ENCODE peak calls at places on chromosomes 12 and 14, in nine cellular contexts. One of them, this sample, is unnamed.

GRCh38 chr12:123995023-123995422 is 22.0 kb downstream of the ZNF664 start:
- DNase-seq in colonic mucosa: no peak
- DNase-seq in heart right ventricle: no peak
- DNase-seq in effector memory CD4-positive, alpha-beta T cell: no peak
- DNase-seq in cardiac muscle cell: peak
- DNase-seq in A549: no peak
- DNase-seq in IMR-90: peak
- DNase-seq in CD4-positive, alpha-beta T cell: no peak
- DNase-seq in CD4-positive, CD25-positive, alpha-beta regulatory T cell: no peak
- DNase-seq in this sample: no peak

GRCh38 chr12:42296503-42297109 is 29.3 kb downstream of the ZCRB1 start:
- DNase-seq in colonic mucosa: no peak
- DNase-seq in heart right ventricle: no peak
- DNase-seq in effector memory CD4-positive, alpha-beta T cell: no peak
- DNase-seq in cardiac muscle cell: peak
- DNase-seq in A549: peak
- DNase-seq in IMR-90: no peak
- DNase-seq in CD4-positive, alpha-beta T cell: no peak
- DNase-seq in CD4-positive, CD25-positive, alpha-beta regulatory T cell: peak
- DNase-seq in this sample: no peak

GRCh38 chr14:49586673-49587460 is 687 bp upstream of the RPS29 start:
- DNase-seq in colonic mucosa: peak
- DNase-seq in heart right ventricle: no peak
- DNase-seq in effector memory CD4-positive, alpha-beta T cell: peak
- DNase-seq in cardiac muscle cell: peak
- DNase-seq in A549: peak
- DNase-seq in IMR-90: peak
- DNase-seq in CD4-positive, alpha-beta T cell: no peak
- DNase-seq in CD4-positive, CD25-positive, alpha-beta regulatory T cell: peak
- DNase-seq in this sample: no peak

GRCh38 chr12:26434299-26434915 is 239.0 kb downstream of the SSPN start:
- DNase-seq in colonic mucosa: peak
- DNase-seq in heart right ventricle: no peak
- DNase-seq in effector memory CD4-positive, alpha-beta T cell: no peak
- DNase-seq in cardiac muscle cell: peak
- DNase-seq in A549: peak
- DNase-seq in IMR-90: peak
- DNase-seq in CD4-positive, alpha-beta T cell: no peak
- DNase-seq in CD4-positive, CD25-positive, alpha-beta regulatory T cell: no peak
- DNase-seq in this sample: peak

GRCh38 chr14:100748944-100749343 is 22.3 kb downstream of the DLK1 start:
- DNase-seq in colonic mucosa: no peak
- DNase-seq in heart right ventricle: no peak
- DNase-seq in effector memory CD4-positive, alpha-beta T cell: no peak
- DNase-seq in cardiac muscle cell: no peak
- DNase-seq in A549: no peak
- DNase-seq in IMR-90: no peak
- DNase-seq in CD4-positive, alpha-beta T cell: no peak
- DNase-seq in CD4-positive, CD25-positive, alpha-beta regulatory T cell: no peak
- DNase-seq in this sample: no peak

GRCh38 chr14:101226603-101227425 is 323.3 kb upstream of the RTL1 start:
- DNase-seq in colonic mucosa: peak
- DNase-seq in heart right ventricle: no peak
- DNase-seq in effector memory CD4-positive, alpha-beta T cell: no peak
- DNase-seq in cardiac muscle cell: no peak
- DNase-seq in A549: no peak
- DNase-seq in IMR-90: no peak
- DNase-seq in CD4-positive, alpha-beta T cell: no peak
- DNase-seq in CD4-positive, CD25-positive, alpha-beta regulatory T cell: no peak
- DNase-seq in this sample: no peak

GRCh38 chr12:38711055-38711454 is 194.3 kb downstream of the CPNE8 start:
- DNase-seq in colonic mucosa: no peak
- DNase-seq in heart right ventricle: no peak
- DNase-seq in effector memory CD4-positive, alpha-beta T cell: no peak
- DNase-seq in cardiac muscle cell: peak
- DNase-seq in A549: no peak
- DNase-seq in IMR-90: no peak
- DNase-seq in CD4-positive, alpha-beta T cell: no peak
- DNase-seq in CD4-positive, CD25-positive, alpha-beta regulatory T cell: no peak
- DNase-seq in this sample: no peak

GRCh38 chr12:122872815-122873361 is 23.0 kb downstream of the VPS37B start:
- DNase-seq in colonic mucosa: no peak
- DNase-seq in heart right ventricle: no peak
- DNase-seq in effector memory CD4-positive, alpha-beta T cell: no peak
- DNase-seq in cardiac muscle cell: no peak
- DNase-seq in A549: no peak
- DNase-seq in IMR-90: no peak
- DNase-seq in CD4-positive, alpha-beta T cell: no peak
- DNase-seq in CD4-positive, CD25-positive, alpha-beta regulatory T cell: no peak
- DNase-seq in this sample: no peak

GRCh38 chr14:52075371-52075770 is 6.5 kb upstream of the NID2 start:
- DNase-seq in colonic mucosa: no peak
- DNase-seq in heart right ventricle: no peak
- DNase-seq in effector memory CD4-positive, alpha-beta T cell: no peak
- DNase-seq in cardiac muscle cell: no peak
- DNase-seq in A549: no peak
- DNase-seq in IMR-90: no peak
- DNase-seq in CD4-positive, alpha-beta T cell: no peak
- DNase-seq in CD4-positive, CD25-positive, alpha-beta regulatory T cell: no peak
- DNase-seq in this sample: no peak

GRCh38 chr14:52073251-52073650 is 4.4 kb upstream of the NID2 start:
- DNase-seq in colonic mucosa: no peak
- DNase-seq in heart right ventricle: no peak
- DNase-seq in effector memory CD4-positive, alpha-beta T cell: no peak
- DNase-seq in cardiac muscle cell: peak
- DNase-seq in A549: no peak
- DNase-seq in IMR-90: peak
- DNase-seq in CD4-positive, alpha-beta T cell: no peak
- DNase-seq in CD4-positive, CD25-positive, alpha-beta regulatory T cell: no peak
- DNase-seq in this sample: no peak

GRCh38 chr14:52069617-52070431 is 965 bp upstream of the NID2 start:
- DNase-seq in colonic mucosa: peak
- DNase-seq in heart right ventricle: peak
- DNase-seq in effector memory CD4-positive, alpha-beta T cell: no peak
- DNase-seq in cardiac muscle cell: peak
- DNase-seq in A549: no peak
- DNase-seq in IMR-90: peak
- DNase-seq in CD4-positive, alpha-beta T cell: no peak
- DNase-seq in CD4-positive, CD25-positive, alpha-beta regulatory T cell: no peak
- DNase-seq in this sample: no peak

GRCh38 chr14:52071675-52072074 is 2.8 kb upstream of the NID2 start:
- DNase-seq in colonic mucosa: no peak
- DNase-seq in heart right ventricle: no peak
- DNase-seq in effector memory CD4-positive, alpha-beta T cell: no peak
- DNase-seq in cardiac muscle cell: peak
- DNase-seq in A549: no peak
- DNase-seq in IMR-90: peak
- DNase-seq in CD4-positive, alpha-beta T cell: no peak
- DNase-seq in CD4-positive, CD25-positive, alpha-beta regulatory T cell: no peak
- DNase-seq in this sample: no peak

DNA sequence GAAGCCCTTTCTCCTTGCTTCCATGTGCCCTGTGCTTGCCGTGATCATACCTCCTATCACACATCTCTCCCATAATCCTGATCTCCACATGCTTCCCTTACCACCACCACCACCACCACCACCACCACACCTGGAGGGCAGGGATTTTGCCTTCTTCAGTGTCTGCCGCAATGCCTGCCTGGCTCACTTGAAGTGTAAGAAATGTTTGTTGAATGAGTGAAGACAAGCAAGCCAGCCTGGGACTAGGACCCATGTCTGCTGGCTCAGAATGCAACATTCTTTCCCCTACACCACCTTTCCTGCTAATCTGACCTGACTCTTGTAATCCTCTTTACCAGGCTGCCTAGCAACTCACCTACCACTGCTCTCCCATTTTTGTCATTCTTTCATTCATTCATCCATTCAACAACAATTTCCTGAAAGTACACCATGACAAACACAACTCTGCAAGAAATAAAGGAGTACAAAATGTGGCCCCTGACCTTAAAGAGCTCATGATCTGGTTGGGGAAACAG is 3.5 kb upstream of the NID2 start:
- DNase-seq in colonic mucosa: no peak
- DNase-seq in heart right ventricle: no peak
- DNase-seq in effector memory CD4-positive, alpha-beta T cell: no peak
- DNase-seq in cardiac muscle cell: no peak
- DNase-seq in A549: no peak
- DNase-seq in IMR-90: no peak
- DNase-seq in CD4-positive, alpha-beta T cell: no peak
- DNase-seq in CD4-positive, CD25-positive, alpha-beta regulatory T cell: no peak
- DNase-seq in this sample: no peak
- H3K27ac ChIP-seq in colonic mucosa: no peak
- H3K27ac ChIP-seq in heart right ventricle: no peak
- H3K27ac ChIP-seq in effector memory CD4-positive, alpha-beta T cell: no peak
- H3K27ac ChIP-seq in cardiac muscle cell: no peak
- H3K27ac ChIP-seq in A549: no peak
- H3K27ac ChIP-seq in IMR-90: peak
- H3K27ac ChIP-seq in CD4-positive, alpha-beta T cell: no peak
- H3K27ac ChIP-seq in CD4-positive, CD25-positive, alpha-beta regulatory T cell: no peak
- H3K27ac ChIP-seq in this sample: no peak

GRCh38 chr14:22118894-22119477 is 445.4 kb upstream of the OR4E1 start:
- DNase-seq in colonic mucosa: no peak
- DNase-seq in heart right ventricle: no peak
- DNase-seq in effector memory CD4-positive, alpha-beta T cell: no peak
- DNase-seq in cardiac muscle cell: no peak
- DNase-seq in A549: no peak
- DNase-seq in IMR-90: peak
- DNase-seq in CD4-positive, alpha-beta T cell: no peak
- DNase-seq in CD4-positive, CD25-positive, alpha-beta regulatory T cell: no peak
- DNase-seq in this sample: no peak
- H3K27ac ChIP-seq in colonic mucosa: no peak
- H3K27ac ChIP-seq in heart right ventricle: no peak
- H3K27ac ChIP-seq in effector memory CD4-positive, alpha-beta T cell: no peak
- H3K27ac ChIP-seq in cardiac muscle cell: no peak
- H3K27ac ChIP-seq in A549: no peak
- H3K27ac ChIP-seq in IMR-90: no peak
- H3K27ac ChIP-seq in CD4-positive, alpha-beta T cell: no peak
- H3K27ac ChIP-seq in CD4-positive, CD25-positive, alpha-beta regulatory T cell: no peak
- H3K27ac ChIP-seq in this sample: no peak

GRCh38 chr14:68947802-68948201 is 31.3 kb downstream of the ACTN1 start:
- DNase-seq in colonic mucosa: peak
- DNase-seq in heart right ventricle: peak
- DNase-seq in effector memory CD4-positive, alpha-beta T cell: no peak
- DNase-seq in cardiac muscle cell: peak
- DNase-seq in A549: peak
- DNase-seq in IMR-90: peak
- DNase-seq in CD4-positive, alpha-beta T cell: no peak
- DNase-seq in CD4-positive, CD25-positive, alpha-beta regulatory T cell: no peak
- DNase-seq in this sample: no peak

GRCh38 chr14:68949236-68949965 is 29.7 kb downstream of the ACTN1 start:
- DNase-seq in colonic mucosa: no peak
- DNase-seq in heart right ventricle: no peak
- DNase-seq in effector memory CD4-positive, alpha-beta T cell: no peak
- DNase-seq in cardiac muscle cell: no peak
- DNase-seq in A549: no peak
- DNase-seq in IMR-90: no peak
- DNase-seq in CD4-positive, alpha-beta T cell: no peak
- DNase-seq in CD4-positive, CD25-positive, alpha-beta regulatory T cell: no peak
- DNase-seq in this sample: no peak

GRCh38 chr14:68950111-68950510 is 29.0 kb downstream of the ACTN1 start:
- DNase-seq in colonic mucosa: no peak
- DNase-seq in heart right ventricle: no peak
- DNase-seq in effector memory CD4-positive, alpha-beta T cell: no peak
- DNase-seq in cardiac muscle cell: peak
- DNase-seq in A549: peak
- DNase-seq in IMR-90: peak
- DNase-seq in CD4-positive, alpha-beta T cell: no peak
- DNase-seq in CD4-positive, CD25-positive, alpha-beta regulatory T cell: no peak
- DNase-seq in this sample: no peak

GRCh38 chr14:68946423-68946822 is 32.7 kb downstream of the ACTN1 start:
- DNase-seq in colonic mucosa: no peak
- DNase-seq in heart right ventricle: no peak
- DNase-seq in effector memory CD4-positive, alpha-beta T cell: no peak
- DNase-seq in cardiac muscle cell: no peak
- DNase-seq in A549: no peak
- DNase-seq in IMR-90: no peak
- DNase-seq in CD4-positive, alpha-beta T cell: no peak
- DNase-seq in CD4-positive, CD25-positive, alpha-beta regulatory T cell: no peak
- DNase-seq in this sample: no peak

DNA sequence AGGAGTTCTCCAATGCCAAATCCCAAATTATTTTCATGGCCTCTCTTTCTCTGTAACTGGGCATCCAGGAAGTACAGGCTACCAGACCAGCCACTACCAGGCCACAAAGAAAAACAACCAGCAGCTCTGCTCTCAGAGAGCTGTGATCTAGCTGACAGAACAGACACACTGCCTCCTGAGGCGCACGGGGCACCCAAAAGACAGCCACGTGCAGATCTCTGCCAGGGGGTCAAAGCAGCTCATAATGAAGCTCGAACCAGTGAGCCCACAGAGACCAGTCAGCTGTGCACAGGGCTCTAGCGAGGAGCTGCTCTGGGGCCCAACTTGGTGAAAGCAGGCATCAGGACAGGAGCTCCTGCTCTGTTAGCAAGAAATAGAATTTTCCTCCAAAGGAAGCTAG is 30.4 kb downstream of the ACTN1 start:
- DNase-seq in colonic mucosa: no peak
- DNase-seq in heart right ventricle: no peak
- DNase-seq in effector memory CD4-positive, alpha-beta T cell: no peak
- DNase-seq in cardiac muscle cell: no peak
- DNase-seq in A549: no peak
- DNase-seq in IMR-90: no peak
- DNase-seq in CD4-positive, alpha-beta T cell: no peak
- DNase-seq in CD4-positive, CD25-positive, alpha-beta regulatory T cell: no peak
- DNase-seq in this sample: no peak
- H3K27ac ChIP-seq in colonic mucosa: peak
- H3K27ac ChIP-seq in heart right ventricle: peak
- H3K27ac ChIP-seq in effector memory CD4-positive, alpha-beta T cell: no peak
- H3K27ac ChIP-seq in cardiac muscle cell: peak
- H3K27ac ChIP-seq in A549: peak
- H3K27ac ChIP-seq in IMR-90: peak
- H3K27ac ChIP-seq in CD4-positive, alpha-beta T cell: peak
- H3K27ac ChIP-seq in CD4-positive, CD25-positive, alpha-beta regulatory T cell: no peak
- H3K27ac ChIP-seq in this sample: peak

DNA sequence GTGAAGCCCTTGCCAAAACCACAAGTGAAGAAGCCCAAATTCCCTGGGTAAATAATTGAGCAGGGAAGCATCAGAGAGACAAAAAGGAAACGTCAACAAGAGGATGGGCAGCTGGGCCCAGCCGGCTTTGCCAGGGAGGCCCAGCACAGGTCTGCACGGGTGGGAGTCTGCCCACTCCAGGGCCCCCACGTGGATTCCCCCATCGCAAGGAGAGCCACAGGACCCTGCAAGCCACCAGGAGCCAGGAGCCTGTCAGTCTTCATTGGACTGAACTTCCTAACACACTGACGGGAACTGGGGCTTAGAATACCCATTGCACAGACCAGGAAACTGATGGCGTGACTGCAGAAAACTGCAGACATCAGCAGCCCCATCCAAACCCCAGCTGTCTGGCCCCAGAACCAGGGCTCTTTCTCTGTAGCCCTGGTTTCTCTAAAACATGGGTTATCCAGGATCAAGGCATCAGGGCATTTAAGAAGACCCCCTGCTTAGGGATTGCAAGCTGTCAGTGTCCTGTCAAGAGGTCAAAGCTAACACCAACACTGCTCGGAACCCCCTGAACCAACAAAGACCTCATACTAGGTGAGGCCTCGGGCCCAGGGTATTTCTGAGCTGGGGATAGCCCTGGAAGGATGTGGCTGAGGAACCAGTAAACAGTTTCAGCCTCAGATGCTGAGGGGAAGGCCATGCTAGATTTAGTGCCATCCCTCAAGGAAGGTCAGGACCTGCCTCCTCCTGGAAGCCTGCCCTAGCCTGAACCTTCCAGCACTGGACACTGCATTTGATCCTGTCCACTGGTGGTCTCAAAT is 39.4 kb downstream of the BCL11B start:
- DNase-seq in colonic mucosa: no peak
- DNase-seq in heart right ventricle: no peak
- DNase-seq in effector memory CD4-positive, alpha-beta T cell: no peak
- DNase-seq in cardiac muscle cell: no peak
- DNase-seq in A549: no peak
- DNase-seq in IMR-90: no peak
- DNase-seq in CD4-positive, alpha-beta T cell: no peak
- DNase-seq in CD4-positive, CD25-positive, alpha-beta regulatory T cell: no peak
- DNase-seq in this sample: no peak
- H3K27ac ChIP-seq in colonic mucosa: no peak
- H3K27ac ChIP-seq in heart right ventricle: no peak
- H3K27ac ChIP-seq in effector memory CD4-positive, alpha-beta T cell: peak
- H3K27ac ChIP-seq in cardiac muscle cell: peak
- H3K27ac ChIP-seq in A549: no peak
- H3K27ac ChIP-seq in IMR-90: no peak
- H3K27ac ChIP-seq in CD4-positive, alpha-beta T cell: peak
- H3K27ac ChIP-seq in CD4-positive, CD25-positive, alpha-beta regulatory T cell: peak
- H3K27ac ChIP-seq in this sample: peak